ENCODE peak calls at places on chromosome 2, in six cellular contexts. One of them, this sample, is unnamed.

GRCh38 chr2:122166820-122167219 is 411.4 kb downstream of the TSN start:
- DNase-seq in tibial artery: no peak
- DNase-seq in body of pancreas: no peak
- DNase-seq in HL-60: no peak
- DNase-seq in kidney epithelial cell: no peak
- DNase-seq in AG10803: no peak
- DNase-seq in this sample: no peak

GRCh38 chr2:102686479-102687439 is 67.4 kb downstream of the SLC9A2 start:
- DNase-seq in tibial artery: no peak
- DNase-seq in body of pancreas: no peak
- DNase-seq in HL-60: peak
- DNase-seq in kidney epithelial cell: no peak
- DNase-seq in AG10803: no peak
- DNase-seq in this sample: no peak

GRCh38 chr2:64697286-64698023 is 43.7 kb upstream of the SERTAD2 start:
- DNase-seq in tibial artery: no peak
- DNase-seq in body of pancreas: no peak
- DNase-seq in HL-60: no peak
- DNase-seq in kidney epithelial cell: no peak
- DNase-seq in AG10803: peak
- DNase-seq in this sample: peak

GRCh38 chr2:7031424-7032245 is 114.4 kb downstream of the RNF144A start:
- DNase-seq in tibial artery: no peak
- DNase-seq in body of pancreas: peak
- DNase-seq in HL-60: peak
- DNase-seq in kidney epithelial cell: peak
- DNase-seq in AG10803: no peak
- DNase-seq in this sample: peak

GRCh38 chr2:27992787-27993747 is 102.5 kb downstream of the BABAM2 start:
- DNase-seq in tibial artery: no peak
- DNase-seq in body of pancreas: no peak
- DNase-seq in HL-60: peak
- DNase-seq in kidney epithelial cell: peak
- DNase-seq in AG10803: peak
- DNase-seq in this sample: peak

GRCh38 chr2:40380036-40380435 is 71.9 kb downstream of the SLC8A1 start:
- DNase-seq in tibial artery: no peak
- DNase-seq in body of pancreas: no peak
- DNase-seq in HL-60: no peak
- DNase-seq in kidney epithelial cell: no peak
- DNase-seq in AG10803: no peak
- DNase-seq in this sample: no peak

GRCh38 chr2:170162261-170162612 is 15.7 kb upstream of the MYO3B start:
- DNase-seq in tibial artery: no peak
- DNase-seq in body of pancreas: no peak
- DNase-seq in HL-60: no peak
- DNase-seq in kidney epithelial cell: peak
- DNase-seq in AG10803: peak
- DNase-seq in this sample: peak

GRCh38 chr2:149597050-149598013 is 9.8 kb upstream of the MMADHC start:
- DNase-seq in tibial artery: no peak
- DNase-seq in body of pancreas: peak
- DNase-seq in HL-60: peak
- DNase-seq in kidney epithelial cell: peak
- DNase-seq in AG10803: peak
- DNase-seq in this sample: peak

GRCh38 chr2:53131416-53131815 is 636.2 kb upstream of the CHAC2 start:
- DNase-seq in tibial artery: no peak
- DNase-seq in body of pancreas: no peak
- DNase-seq in HL-60: no peak
- DNase-seq in kidney epithelial cell: peak
- DNase-seq in AG10803: peak
- DNase-seq in this sample: peak

GRCh38 chr2:158456309-158457066 is at the start of the genes CCDC148 and PKP4:
- DNase-seq in tibial artery: peak
- DNase-seq in body of pancreas: peak
- DNase-seq in HL-60: peak
- DNase-seq in kidney epithelial cell: peak
- DNase-seq in AG10803: peak
- DNase-seq in this sample: peak
- TF ChIP-seq CTCF in tibial artery: peak
- TF ChIP-seq CTCF in body of pancreas: no peak
- TF ChIP-seq CTCF in HL-60: no peak
- TF ChIP-seq CTCF in kidney epithelial cell: no peak
- TF ChIP-seq CTCF in AG10803: peak
- TF ChIP-seq CTCF in this sample: no peak

DNA sequence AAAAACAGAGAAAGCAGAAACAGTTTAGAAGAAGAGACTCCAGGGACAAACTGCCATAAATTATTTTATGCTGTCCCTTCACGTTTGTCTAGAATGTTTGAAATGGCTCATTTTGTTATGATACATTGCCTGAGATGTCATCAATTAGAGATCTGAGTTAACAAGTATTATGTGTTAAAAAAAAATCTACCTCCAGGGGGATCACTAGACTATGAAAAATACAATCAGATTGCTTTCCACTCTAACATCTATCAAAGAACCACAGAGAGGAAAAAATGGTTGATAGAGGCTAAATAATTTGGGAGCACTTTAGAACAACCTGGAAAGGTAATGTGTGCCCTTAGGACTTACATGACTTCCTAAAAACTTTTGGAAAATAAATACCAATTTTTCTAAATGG is 103.8 kb upstream of the CCDC150 start:
- DNase-seq in tibial artery: no peak
- DNase-seq in body of pancreas: no peak
- DNase-seq in HL-60: no peak
- DNase-seq in kidney epithelial cell: no peak
- DNase-seq in AG10803: no peak
- DNase-seq in this sample: peak
- TF ChIP-seq CTCF in tibial artery: no peak
- TF ChIP-seq CTCF in body of pancreas: no peak
- TF ChIP-seq CTCF in HL-60: no peak
- TF ChIP-seq CTCF in kidney epithelial cell: no peak
- TF ChIP-seq CTCF in AG10803: peak
- TF ChIP-seq CTCF in this sample: no peak

DNA sequence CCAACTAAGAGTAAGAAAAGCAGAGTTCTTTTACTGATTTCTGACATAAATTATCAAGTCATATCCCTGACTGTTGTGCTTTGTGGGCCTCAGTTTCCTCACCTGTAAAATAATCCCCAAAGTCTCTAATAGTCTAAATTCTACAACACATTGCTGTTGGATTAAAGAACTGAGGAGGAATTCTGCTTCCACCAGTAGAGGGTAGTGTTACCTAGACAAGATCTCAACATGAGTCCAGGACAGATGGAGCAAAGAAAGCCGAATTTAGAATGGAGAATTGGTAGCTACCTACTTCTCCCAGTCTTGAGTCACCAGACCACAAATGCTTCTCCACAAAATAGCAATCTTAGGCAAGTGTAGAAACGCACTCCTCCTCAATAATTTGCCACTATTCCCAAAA is 462.5 kb upstream of the FSHR start:
- DNase-seq in tibial artery: no peak
- DNase-seq in body of pancreas: peak
- DNase-seq in HL-60: peak
- DNase-seq in kidney epithelial cell: no peak
- DNase-seq in AG10803: peak
- DNase-seq in this sample: peak
- TF ChIP-seq CTCF in tibial artery: peak
- TF ChIP-seq CTCF in body of pancreas: no peak
- TF ChIP-seq CTCF in HL-60: no peak
- TF ChIP-seq CTCF in kidney epithelial cell: peak
- TF ChIP-seq CTCF in AG10803: no peak
- TF ChIP-seq CTCF in this sample: peak

DNA sequence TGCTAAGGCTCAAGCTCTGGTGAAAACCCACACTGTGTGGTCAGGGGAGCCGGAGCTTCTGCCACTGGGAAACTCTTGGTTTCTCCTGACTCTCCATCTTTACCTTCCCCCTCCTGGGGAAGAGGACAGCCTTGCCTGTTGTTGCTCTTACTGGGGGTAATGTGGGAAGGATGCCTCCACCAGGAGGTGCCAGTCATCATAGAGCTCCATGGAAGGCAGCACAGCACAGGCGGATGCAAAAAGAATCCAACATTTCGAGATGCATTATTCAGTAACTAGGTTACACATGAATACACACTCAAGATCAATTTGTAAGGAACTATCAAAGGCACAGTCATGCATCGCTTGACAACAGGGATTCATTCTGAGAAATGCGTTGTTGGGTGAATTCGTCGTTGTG is 322.6 kb downstream of the AFF3 start:
- DNase-seq in tibial artery: no peak
- DNase-seq in body of pancreas: no peak
- DNase-seq in HL-60: no peak
- DNase-seq in kidney epithelial cell: peak
- DNase-seq in AG10803: no peak
- DNase-seq in this sample: no peak
- TF ChIP-seq CTCF in tibial artery: no peak
- TF ChIP-seq CTCF in body of pancreas: no peak
- TF ChIP-seq CTCF in HL-60: no peak
- TF ChIP-seq CTCF in kidney epithelial cell: peak
- TF ChIP-seq CTCF in AG10803: no peak
- TF ChIP-seq CTCF in this sample: no peak

GRCh38 chr2:100286318-100286717 is 36.0 kb downstream of the LONRF2 start:
- DNase-seq in tibial artery: no peak
- DNase-seq in body of pancreas: no peak
- DNase-seq in HL-60: no peak
- DNase-seq in kidney epithelial cell: no peak
- DNase-seq in AG10803: peak
- DNase-seq in this sample: no peak

GRCh38 chr2:100281521-100282438 is 40.5 kb downstream of the LONRF2 start:
- DNase-seq in tibial artery: no peak
- DNase-seq in body of pancreas: peak
- DNase-seq in HL-60: no peak
- DNase-seq in kidney epithelial cell: no peak
- DNase-seq in AG10803: no peak
- DNase-seq in this sample: no peak

GRCh38 chr2:100283724-100284501 is 38.4 kb downstream of the LONRF2 start:
- DNase-seq in tibial artery: no peak
- DNase-seq in body of pancreas: peak
- DNase-seq in HL-60: no peak
- DNase-seq in kidney epithelial cell: no peak
- DNase-seq in AG10803: no peak
- DNase-seq in this sample: no peak

GRCh38 chr2:100285691-100286090 is 36.6 kb downstream of the LONRF2 start:
- DNase-seq in tibial artery: no peak
- DNase-seq in body of pancreas: peak
- DNase-seq in HL-60: no peak
- DNase-seq in kidney epithelial cell: peak
- DNase-seq in AG10803: peak
- DNase-seq in this sample: peak

GRCh38 chr2:100285011-100285410 is 37.3 kb downstream of the LONRF2 start:
- DNase-seq in tibial artery: no peak
- DNase-seq in body of pancreas: no peak
- DNase-seq in HL-60: no peak
- DNase-seq in kidney epithelial cell: no peak
- DNase-seq in AG10803: no peak
- DNase-seq in this sample: no peak
- TF ChIP-seq CTCF in tibial artery: no peak
- TF ChIP-seq CTCF in body of pancreas: no peak
- TF ChIP-seq CTCF in HL-60: no peak
- TF ChIP-seq CTCF in kidney epithelial cell: no peak
- TF ChIP-seq CTCF in AG10803: no peak
- TF ChIP-seq CTCF in this sample: no peak

GRCh38 chr2:111668741-111669140 is 215.3 kb downstream of the ANAPC1 start:
- DNase-seq in tibial artery: no peak
- DNase-seq in body of pancreas: no peak
- DNase-seq in HL-60: no peak
- DNase-seq in kidney epithelial cell: no peak
- DNase-seq in AG10803: no peak
- DNase-seq in this sample: no peak

GRCh38 chr2:111671426-111672150 is 212.4 kb downstream of the ANAPC1 start:
- DNase-seq in tibial artery: peak
- DNase-seq in body of pancreas: peak
- DNase-seq in HL-60: no peak
- DNase-seq in kidney epithelial cell: no peak
- DNase-seq in AG10803: peak
- DNase-seq in this sample: no peak

GRCh38 chr2:111670776-111671175 is 213.2 kb downstream of the ANAPC1 start:
- DNase-seq in tibial artery: no peak
- DNase-seq in body of pancreas: no peak
- DNase-seq in HL-60: no peak
- DNase-seq in kidney epithelial cell: no peak
- DNase-seq in AG10803: no peak
- DNase-seq in this sample: no peak

GRCh38 chr2:111668274-111668616 is 215.7 kb downstream of the ANAPC1 start:
- DNase-seq in tibial artery: no peak
- DNase-seq in body of pancreas: no peak
- DNase-seq in HL-60: no peak
- DNase-seq in kidney epithelial cell: no peak
- DNase-seq in AG10803: no peak
- DNase-seq in this sample: no peak

DNA sequence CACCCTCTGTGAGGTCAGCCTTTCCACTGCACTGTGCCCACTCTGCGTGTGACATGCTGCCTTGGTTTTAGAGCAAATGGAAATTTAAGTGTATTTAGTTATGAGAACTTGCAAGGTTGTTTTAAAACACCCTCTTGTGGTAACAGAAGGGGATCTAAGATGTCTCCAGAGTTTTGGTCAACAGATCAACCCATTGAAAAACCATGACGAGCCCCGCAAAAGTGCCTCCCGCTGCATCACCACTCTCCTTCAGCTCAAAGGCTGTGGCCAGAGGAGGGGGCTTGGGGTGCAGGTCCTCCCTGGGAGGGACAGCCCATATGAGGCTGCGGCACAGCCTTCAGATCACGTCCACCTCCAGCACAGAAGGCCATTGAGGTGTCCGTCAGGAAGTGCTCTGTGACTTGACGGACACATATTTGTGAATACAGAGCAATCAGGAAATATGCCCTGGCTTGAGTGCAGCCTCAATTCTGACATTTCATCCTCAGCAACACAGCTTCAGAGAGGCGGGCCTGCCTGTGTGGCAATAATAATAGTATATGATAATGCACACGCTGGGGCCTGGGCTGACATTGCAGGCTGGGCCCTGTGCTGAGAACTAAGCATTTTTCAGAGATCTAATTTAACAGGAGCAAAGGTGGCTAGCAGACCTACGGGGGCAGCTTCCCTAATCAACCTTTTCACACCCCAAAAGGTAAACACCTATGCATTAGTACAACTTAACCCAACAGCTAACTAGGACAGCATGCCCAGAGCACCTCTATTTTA is 213.9 kb downstream of the ANAPC1 start:
- DNase-seq in tibial artery: no peak
- DNase-seq in body of pancreas: no peak
- DNase-seq in HL-60: no peak
- DNase-seq in kidney epithelial cell: no peak
- DNase-seq in AG10803: no peak
- DNase-seq in this sample: no peak
- TF ChIP-seq CTCF in tibial artery: no peak
- TF ChIP-seq CTCF in body of pancreas: no peak
- TF ChIP-seq CTCF in HL-60: no peak
- TF ChIP-seq CTCF in kidney epithelial cell: no peak
- TF ChIP-seq CTCF in AG10803: no peak
- TF ChIP-seq CTCF in this sample: no peak

This sample was measured in MCF 10A.